ENCODE peak calls at places on chromosome 6, in seven cellular contexts. Z, H, S, L, A, E and C are unnamed samples.

GRCh38 chr6:93828553-93828952 is 409.2 kb upstream of the EPHA7 start:
- DNase-seq in Z (no peak), H (no peak), S (no peak), L (no peak), A (no peak), E (no peak), C (no peak)

GRCh38 chr6:126444874-126445273 is 105.0 kb downstream of the CENPW start:
- DNase-seq in Z (no peak), H (no peak), S (no peak), L (no peak), A (no peak), E (no peak), C (no peak)

GRCh38 chr6:142913511-142914047 is 31.4 kb downstream of the HIVEP2 start:
- DNase-seq in Z (no peak), H (no peak), S (no peak), L (no peak), A (no peak), E (no peak), C (no peak)

GRCh38 chr6:149963212-149963461 is 606 bp upstream of the ULBP1 start:
- DNase-seq in Z (no peak), H (peak; percentile 41), S (peak; percentile 65), L (no peak), A (no peak), E (no peak), C (peak; percentile 66)

GRCh38 chr6:166540631-166541331 is 45.7 kb downstream of the RAMACL start:
- DNase-seq in Z (no peak), H (no peak), S (no peak), L (peak; percentile 54), A (no peak), E (no peak), C (no peak)

GRCh38 chr6:116672306-116672705 is 3.7 kb upstream of the ZUP1 start:
- DNase-seq in Z (no peak), H (no peak), S (no peak), L (no peak), A (no peak), E (peak; percentile 39), C (no peak)

GRCh38 chr6:37551867-37552266 is 52.2 kb upstream of the CCDC167 start:
- DNase-seq in Z (no peak), H (no peak), S (no peak), L (no peak), A (no peak), E (no peak), C (no peak)

GRCh38 chr6:110217255-110217654 is 37.0 kb downstream of the CDC40 start:
- DNase-seq in Z (no peak), H (no peak), S (no peak), L (no peak), A (no peak), E (no peak), C (no peak)

GRCh38 chr6:79570129-79570801 is 33.0 kb upstream of the LCA5 start:
- DNase-seq in Z (no peak), H (no peak), S (no peak), L (no peak), A (no peak), E (peak; percentile 70), C (no peak)

GRCh38 chr6:170206317-170206621 is 84.6 kb downstream of the DLL1 start:
- DNase-seq in Z (no peak), H (no peak), S (no peak), L (no peak), A (no peak), E (no peak), C (no peak)

GRCh38 chr6:37877373-37878149 is 58.0 kb downstream of the ZFAND3 start:
- DNase-seq in Z (no peak), H (no peak), S (no peak), L (no peak), A (no peak), E (no peak), C (no peak)

GRCh38 chr6:52392944-52393343 is 27.2 kb upstream of the EFHC1 start:
- DNase-seq in Z (no peak), H (no peak), S (no peak), L (no peak), A (no peak), E (no peak), C (no peak)

GRCh38 chr6:37456816-37457560 is 24.0 kb downstream of the CMTR1 start:
- DNase-seq in Z (no peak), H (no peak), S (no peak), L (no peak), A (no peak), E (no peak), C (no peak)

GRCh38 chr6:52543729-52544324 is 33.0 kb downstream of the TRAM2 start:
- DNase-seq in Z (peak; percentile 53), H (no peak), S (no peak), L (no peak), A (no peak), E (peak; percentile 67), C (no peak)

GRCh38 chr6:158029668-158030230 is 48.1 kb downstream of the SYNJ2 start:
- DNase-seq in Z (no peak), H (no peak), S (no peak), L (no peak), A (peak; percentile 26), E (no peak), C (no peak)

GRCh38 chr6:4814212-4814611 is 38.0 kb downstream of the CDYL start:
- DNase-seq in Z (no peak), H (no peak), S (no peak), L (no peak), A (no peak), E (no peak), C (no peak)

GRCh38 chr6:168102093-168102985 is 23.3 kb upstream of the FRMD1 start:
- DNase-seq in Z (peak; percentile 16), H (no peak), S (no peak), L (no peak), A (peak; percentile 65), E (no peak), C (no peak)

GRCh38 chr6:137750284-137750683 is 116.8 kb upstream of the TNFAIP3 start:
- DNase-seq in Z (no peak), H (no peak), S (no peak), L (no peak), A (no peak), E (no peak), C (no peak)

GRCh38 chr6:145559836-145560235 is 175.5 kb downstream of the EPM2A start:
- DNase-seq in Z (no peak), H (no peak), S (no peak), L (no peak), A (no peak), E (no peak), C (no peak)

GRCh38 chr6:159982726-159983506 is 14.0 kb downstream of the IGF2R start:
- DNase-seq in Z (no peak), H (no peak), S (no peak), L (no peak), A (no peak), E (peak; percentile 49), C (no peak)

GRCh38 chr6:124903797-124904196 is 58.4 kb upstream of the RNF217 start:
- DNase-seq in Z (no peak), H (no peak), S (no peak), L (no peak), A (no peak), E (no peak), C (no peak)

GRCh38 chr6:21767891-21768659 is 174.5 kb downstream of the SOX4 start:
- DNase-seq in Z (no peak), H (no peak), S (no peak), L (no peak), A (no peak), E (peak; percentile 85), C (no peak)

GRCh38 chr6:149864578-149865535 is 698 bp upstream of the LRP11 start:
- DNase-seq in Z (no peak), H (peak; percentile 20), S (no peak), L (peak; percentile 46), A (no peak), E (peak; percentile 78), C (no peak)

GRCh38 chr6:5438882-5439584 is 177.7 kb downstream of the FARS2 start:
- DNase-seq in Z (no peak), H (no peak), S (no peak), L (no peak), A (no peak), E (peak; percentile 3), C (no peak)

GRCh38 chr6:69138173-69138572 is 503.1 kb downstream of the ADGRB3 start:
- DNase-seq in Z (no peak), H (no peak), S (no peak), L (peak; percentile 59), A (no peak), E (no peak), C (no peak)

GRCh38 chr6:112931835-112932234 is 584.7 kb downstream of the RFPL4B start:
- DNase-seq in Z (no peak), H (no peak), S (no peak), L (no peak), A (no peak), E (peak; percentile 85), C (no peak)

GRCh38 chr6:131250121-131250520 is 114.9 kb downstream of the AKAP7 start:
- DNase-seq in Z (peak; percentile 48), H (peak; percentile 16), S (peak; percentile 41), L (peak; percentile 43), A (peak; percentile 68), E (peak; percentile 57), C (no peak)

GRCh38 chr6:38617856-38618255 is 21.9 kb downstream of the BTBD9 start:
- DNase-seq in Z (no peak), H (no peak), S (no peak), L (no peak), A (no peak), E (no peak), C (no peak)

GRCh38 chr6:143223895-143224294 is 163.2 kb downstream of the AIG1 start:
- DNase-seq in Z (peak; percentile 49), H (no peak), S (peak; percentile 26), L (peak; percentile 70), A (peak; percentile 57), E (no peak), C (no peak)

GRCh38 chr6:122726649-122727048 is 52.9 kb upstream of the FABP7 start:
- DNase-seq in Z (no peak), H (no peak), S (no peak), L (no peak), A (no peak), E (peak; percentile 12), C (no peak)
- TF ChIP-seq CTCF in Z (peak; percentile 33), H (peak; percentile 65), S (peak; percentile 68), L (peak; percentile 29), A (no peak), E (peak; percentile 60), C (peak; percentile 68)

GRCh38 chr6:73798592-73798991 is 102.6 kb downstream of the CD109 start:
- DNase-seq in Z (no peak), H (no peak), S (no peak), L (peak; percentile 52), A (no peak), E (peak; percentile 43), C (no peak)
- TF ChIP-seq CTCF in Z (peak; percentile 11), H (no peak), S (no peak), L (no peak), A (no peak), E (no peak), C (no peak)

DNA sequence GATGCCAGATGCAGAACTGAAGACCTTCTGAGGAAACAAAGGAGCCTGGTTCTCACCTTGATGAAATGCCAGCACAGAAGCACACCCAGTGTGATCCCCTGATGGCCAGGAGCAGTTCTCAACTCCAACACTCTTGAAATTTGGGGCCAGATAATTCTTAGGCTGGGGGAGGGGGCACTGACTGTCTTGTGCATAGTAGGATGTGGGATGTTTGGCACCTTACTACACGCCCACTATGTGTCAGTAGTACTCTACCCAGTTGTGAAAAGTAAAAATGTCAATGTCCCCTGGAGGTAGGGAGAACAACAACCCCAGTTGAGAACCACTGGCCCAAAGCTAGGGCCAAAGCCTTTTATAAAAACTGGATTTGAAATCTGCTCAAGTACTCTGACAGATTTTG is 398.3 kb upstream of the ARID1B start:
- DNase-seq in Z (no peak), H (no peak), S (no peak), L (no peak), A (no peak), E (no peak), C (no peak)
- TF ChIP-seq CTCF in Z (no peak), H (no peak), S (no peak), L (no peak), A (no peak), E (no peak), C (no peak)

GRCh38 chr6:78513856-78514255 is 353.5 kb upstream of the IRAK1BP1 start:
- DNase-seq in Z (no peak), H (no peak), S (no peak), L (no peak), A (no peak), E (no peak), C (no peak)
- TF ChIP-seq CTCF in Z (no peak), H (peak; percentile 24), S (no peak), L (no peak), A (no peak), E (no peak), C (peak; percentile 8)